ENCODE peak calls at places on chromosome 1, in nine cellular contexts. C is PC-3; G is AG08396; Z is stimulated activated CD8-positive, alpha-beta memory T cell treated with anti-CD3 and anti-CD28 coated beads, Interleukin-4, amount 100 ng/mL, for 1 hour; Q is glutamatergic neuron; U is fibroblast of mammary gland; Y is stromal cell of bone marrow; T is stimulated activated CD4-positive, alpha-beta T cell treated with anti-CD3 and anti-CD28 coated beads, Interleukin-15, amount 100 ng/mL, for 24 hours; B is cardiac muscle cell. X is an unnamed sample.

GRCh38 chr1:193697105-193697762 is 510.8 kb upstream of the B3GALT2 start:
- DNase-seq in Q (no peak), B (no peak), Z (no peak), T (no peak), C (peak; percentile 5), U (no peak), G (no peak), Y (no peak), X (no peak)

GRCh38 chr1:107648071-107648470 is 316.9 kb downstream of the VAV3 start:
- DNase-seq in G (peak; percentile 20), Z (no peak), U (peak; percentile 90), C (peak; percentile 91), T (no peak), B (no peak), Q (no peak), Y (peak; percentile 90), X (no peak)

GRCh38 chr1:975896-976683 is 5.8 kb downstream of the PERM1 start:
- DNase-seq in B (peak; percentile 77), U (peak; percentile 38), G (peak; percentile 90), C (peak; percentile 80), Z (peak; percentile 52), Y (no peak), Q (peak; percentile 81), T (peak; percentile 79), X (peak; percentile 91)

GRCh38 chr1:90809093-90809492 is 92.0 kb upstream of the BARHL2 start:
- DNase-seq in T (no peak), U (no peak), G (no peak), Y (no peak), B (no peak), Q (no peak), C (no peak), Z (no peak), X (no peak)

GRCh38 chr1:204673909-204674701 is 11.4 kb downstream of the LRRN2 start:
- DNase-seq in B (no peak), Z (no peak), G (no peak), Y (no peak), C (no peak), T (no peak), U (no peak), Q (no peak), X (no peak)

GRCh38 chr1:114353233-114353632 is 157.8 kb downstream of the TRIM33 start:
- DNase-seq in T (no peak), C (peak; percentile 38), Q (peak; percentile 44), U (peak; percentile 73), Z (no peak), B (peak; percentile 59), G (peak; percentile 29), Y (peak; percentile 44), X (no peak)

GRCh38 chr1:151327903-151328674 is 873 bp upstream of the PI4KB start:
- DNase-seq in G (no peak), Y (no peak), U (no peak), T (peak; percentile 12), Q (peak; percentile 56), C (no peak), B (no peak), Z (no peak), X (no peak)

GRCh38 chr1:31064685-31065309 is 720 bp downstream of the PUM1 start:
- DNase-seq in T (no peak), B (no peak), G (peak; percentile 15), Y (peak; percentile 11), Z (no peak), C (peak; percentile 13), U (peak; percentile 21), Q (no peak), X (peak; percentile 81)

GRCh38 chr1:100502052-100502792 is 35.7 kb upstream of the GPR88 start:
- DNase-seq in B (no peak), C (peak; percentile 93), U (peak; percentile 20), Q (no peak), Z (no peak), T (no peak), G (no peak), Y (no peak), X (no peak)

GRCh38 chr1:92583821-92584760 is 97.4 kb upstream of the GFI1 start:
- DNase-seq in C (peak; percentile 72), G (peak; percentile 11), B (no peak), Q (no peak), U (peak; percentile 82), T (no peak), Y (peak; percentile 25), Z (no peak), X (no peak)

GRCh38 chr1:59043796-59044195 is 253.1 kb upstream of the FGGY start:
- DNase-seq in C (peak; percentile 75), G (peak; percentile 63), T (no peak), Y (peak; percentile 84), U (peak; percentile 97), B (no peak), Z (no peak), Q (no peak), X (no peak)

GRCh38 chr1:212692774-212693644 is 6.6 kb downstream of the BATF3 start:
- DNase-seq in U (peak; percentile 77), Y (no peak), Q (no peak), Z (no peak), B (no peak), T (no peak), C (peak; percentile 91), G (peak; percentile 80), X (no peak)

GRCh38 chr1:6245086-6245868 is 1.3 kb downstream of the HES3 start:
- DNase-seq in C (peak; percentile 96), U (peak; percentile 69), Z (peak; percentile 62), T (peak; percentile 84), Q (peak; percentile 89), Y (no peak), B (peak; percentile 92), G (peak; percentile 94), X (peak; percentile 96)

GRCh38 chr1:36824390-36824861 is 209.9 kb downstream of the GRIK3 start:
- DNase-seq in C (no peak), Z (no peak), B (peak; percentile 56), Y (no peak), Q (no peak), U (no peak), G (no peak), T (no peak), X (no peak)

GRCh38 chr1:29180497-29181412 is 945 bp downstream of the SRSF4 start:
- DNase-seq in Y (no peak), C (peak; percentile 33), U (peak; percentile 45), Z (no peak), G (no peak), B (no peak), T (peak; percentile 39), Q (no peak), X (no peak)

X was measured in activated CD4-positive, alpha-beta T cell treated with anti-CD3 and anti-CD28 coated beads, Interleukin-2, amount 10 ng/mL, durations not matched to agents 24 days and 14 days.